ENCODE peak calls at places on chromosomes 1 and 21, in four cellular contexts. Y, K, T and D are unnamed samples.

GRCh38 chr1:243526180-243526579 is 270.3 kb downstream of the SDCCAG8 start:
- DNase-seq in T (no peak), K (no peak), Y (no peak), D (no peak)

GRCh38 chr1:41444246-41444645 is 40.2 kb downstream of the EDN2 start:
- DNase-seq in Y (no peak), T (no peak), K (peak; percentile 21), D (no peak)

GRCh38 chr1:9371951-9372350 is 79.3 kb downstream of the SPSB1 start:
- DNase-seq in Y (no peak), K (no peak), T (no peak), D (no peak)

GRCh38 chr1:919271-919872 is 4.4 kb upstream of the SAMD11 start:
- DNase-seq in Y (no peak), K (no peak), T (no peak), D (no peak)

GRCh38 chr1:240508950-240509349 is 103.0 kb downstream of the GREM2 start:
- DNase-seq in T (no peak), K (no peak), Y (no peak), D (no peak)

GRCh38 chr21:28959367-28960099 is 33.1 kb downstream of the LTN1 start:
- DNase-seq in K (no peak), Y (peak; percentile 74), T (no peak), D (peak; percentile 73)

GRCh38 chr1:117665523-117666274 is 59.9 kb downstream of the TENT5C start:
- DNase-seq in T (no peak), K (no peak), Y (no peak), D (no peak)

GRCh38 chr1:172653015-172653709 is 5.7 kb upstream of the FASLG start:
- DNase-seq in K (no peak), Y (peak; percentile 20), T (no peak), D (peak; percentile 38)

GRCh38 chr21:42518216-42518615 is 4.6 kb downstream of the SLC37A1 start:
- DNase-seq in Y (peak; percentile 37), K (peak; percentile 92), T (no peak), D (peak; percentile 52)

GRCh38 chr1:37028981-37029617 is 5.2 kb downstream of the GRIK3 start:
- DNase-seq in K (no peak), T (no peak), Y (no peak), D (no peak)

GRCh38 chr21:28518620-28519019 is 474.1 kb downstream of the LTN1 start:
- DNase-seq in Y (no peak), T (no peak), K (no peak), D (peak; percentile 20)

GRCh38 chr21:44413566-44414290 is 41.6 kb upstream of the LRRC3 start:
- DNase-seq in K (no peak), Y (no peak), T (no peak), D (no peak)

GRCh38 chr1:52634111-52634510 is 1.1 kb downstream of the SHISAL2A start:
- DNase-seq in T (no peak), Y (no peak), K (no peak), D (no peak)

GRCh38 chr1:54117815-54118563 is 34.8 kb downstream of the CDCP2 start:
- DNase-seq in K (no peak), Y (no peak), T (no peak), D (no peak)

GRCh38 chr1:10341062-10341600 is 57.7 kb upstream of the PGD start:
- DNase-seq in Y (no peak), T (no peak), K (no peak), D (no peak)

GRCh38 chr21:28587748-28588147 is 404.9 kb downstream of the LTN1 start:
- DNase-seq in T (no peak), K (no peak), Y (peak; percentile 30), D (peak; percentile 3)

GRCh38 chr1:236945002-236945401 is 59.2 kb downstream of the MT1HL1 start:
- DNase-seq in Y (no peak), T (no peak), K (peak; percentile 10), D (no peak)

GRCh38 chr1:66395202-66396061 is 138.5 kb upstream of the SGIP1 start:
- DNase-seq in K (no peak), Y (no peak), T (no peak), D (peak; percentile 33)

GRCh38 chr1:61053712-61054608 is 28.4 kb upstream of the NFIA start:
- DNase-seq in T (no peak), Y (no peak), K (no peak), D (peak; percentile 25)

GRCh38 chr1:62687421-62687902 is 724 bp downstream of the DOCK7 start:
- DNase-seq in T (no peak), K (no peak), Y (peak; percentile 49), D (peak; percentile 49)

GRCh38 chr1:165897326-165898303 is 70.2 kb downstream of the UCK2 start:
- DNase-seq in Y (peak; percentile 26), K (no peak), T (no peak), D (peak; percentile 75)

GRCh38 chr1:30450818-30451233 is 272.6 kb downstream of the MATN1 start:
- DNase-seq in T (no peak), Y (no peak), K (no peak), D (no peak)
- H3K4me3 ChIP-seq in T (no peak overlapping the region), Y (no peak overlapping the region), K (no peak overlapping the region), D (no peak overlapping the region)

GRCh38 chr21:33059319-33059894 is 10.5 kb upstream of the OLIG1 start:
- DNase-seq in K (no peak), Y (no peak), T (no peak), D (no peak)

GRCh38 chr21:33058468-33059318 is 11.2 kb upstream of the OLIG1 start:
- DNase-seq in K (no peak), T (no peak), Y (no peak), D (no peak)

GRCh38 chr21:33053986-33054385 is 16.0 kb upstream of the OLIG1 start:
- DNase-seq in Y (no peak), K (no peak), T (no peak), D (no peak)

GRCh38 chr21:33061233-33061632 is 8.7 kb upstream of the OLIG1 start:
- DNase-seq in T (no peak), K (no peak), Y (no peak), D (no peak)

GRCh38 chr21:33057385-33057940 is 12.5 kb upstream of the OLIG1 start:
- DNase-seq in T (no peak), K (no peak), Y (no peak), D (no peak)
- H3K4me3 ChIP-seq in T (no peak overlapping the region), K (no peak overlapping the region), Y (no peak overlapping the region), D (no peak overlapping the region)

GRCh38 chr1:27009601-27010197 is 3.0 kb downstream of the TENT5B start:
- DNase-seq in K (no peak), T (no peak), Y (no peak), D (no peak)
- H3K4me3 ChIP-seq in K (no peak overlapping the region), T (no peak overlapping the region), Y (no peak overlapping the region), D (no peak overlapping the region)

GRCh38 chr1:152565115-152565514 is 1.5 kb downstream of the LCE3E start:
- DNase-seq in T (no peak), Y (no peak), K (no peak), D (no peak)
- H3K4me3 ChIP-seq in T (no peak overlapping the region), Y (no peak overlapping the region), K (no peak overlapping the region), D (no peak overlapping the region)

GRCh38 chr1:43274804-43275180 is 5.0 kb downstream of the TMEM125 start:
- DNase-seq in T (no peak), Y (no peak), K (no peak), D (no peak)
- H3K4me3 ChIP-seq in T (no peak overlapping the region), Y (no peak overlapping the region), K (no peak overlapping the region), D (no peak overlapping the region)

DNA sequence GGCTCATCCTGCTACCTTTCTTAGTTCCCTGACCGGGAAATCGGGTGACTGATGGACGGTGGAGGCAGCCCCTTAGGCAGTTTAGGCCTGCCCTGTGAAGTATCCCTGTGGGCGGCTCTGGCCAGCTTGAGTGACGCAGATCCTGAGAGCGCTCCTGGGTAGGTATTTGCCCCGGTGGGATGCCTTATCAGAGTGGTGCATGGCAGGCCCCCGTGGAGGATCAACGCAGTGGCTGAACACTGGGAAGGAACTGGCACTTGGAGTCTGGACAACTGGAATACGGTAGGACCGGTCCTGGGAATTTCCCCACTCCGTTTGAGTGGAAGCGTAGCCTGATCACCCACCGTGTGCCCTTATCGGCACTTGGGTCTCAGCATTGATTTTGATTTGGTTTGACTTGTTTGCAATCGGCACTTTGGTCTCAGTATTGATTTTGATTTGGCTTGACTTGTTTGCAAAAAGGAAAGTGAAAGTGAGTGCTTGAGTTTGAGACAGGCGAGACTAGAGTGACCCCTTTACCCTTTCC is 15.2 kb downstream of the PLA2G2F start:
- DNase-seq in K (no peak), Y (no peak), T (no peak), D (no peak)
- H3K4me3 ChIP-seq in K (no peak overlapping the region), Y (no peak overlapping the region), T (no peak overlapping the region), D (no peak overlapping the region)

GRCh38 chr1:119327436-119328155 is 41.0 kb upstream of the HAO2 start:
- DNase-seq in K (no peak), Y (peak; percentile 17), T (no peak), D (peak; percentile 29)
- H3K4me3 ChIP-seq in K (no peak overlapping the region), Y (peak overlapping the region; percentile 43), T (peak overlapping the region; percentile 55), D (peak overlapping the region; percentile 22)

GRCh38 chr1:18903313-18903671 is 937 bp upstream of the ALDH4A1 start:
- DNase-seq in T (no peak), K (no peak), Y (no peak), D (no peak)
- H3K4me3 ChIP-seq in T (peak overlapping the region; percentile 66), K (peak overlapping the region; percentile 69), Y (peak overlapping the region; percentile 84), D (peak overlapping the region; percentile 69)